ENCODE peak calls at places on chromosome 1, in ten cellular contexts. One of them, this sample, is unnamed.

GRCh38 chr1:18294437-18295176 is 186.1 kb upstream of the KLHDC7A start:
- DNase-seq in ovary: no peak
- DNase-seq in esophagus muscularis mucosa: no peak
- DNase-seq in HepG2: no peak
- DNase-seq in stomach: no peak
- DNase-seq in A549: no peak
- DNase-seq in tibial nerve: no peak
- DNase-seq in GM12878: no peak
- DNase-seq in K562: no peak
- DNase-seq in transverse colon: no peak
- DNase-seq in this sample: no peak

GRCh38 chr1:37189111-37189510 is 154.8 kb upstream of the GRIK3 start:
- DNase-seq in GM12878: no peak
- DNase-seq in transverse colon: no peak
- DNase-seq in tibial nerve: no peak
- DNase-seq in stomach: no peak
- DNase-seq in K562: no peak
- DNase-seq in ovary: no peak
- DNase-seq in A549: no peak
- DNase-seq in HepG2: no peak
- DNase-seq in esophagus muscularis mucosa: no peak
- DNase-seq in this sample: no peak

GRCh38 chr1:221756830-221757551 is 15.1 kb upstream of the DUSP10 start:
- DNase-seq in transverse colon: no peak
- DNase-seq in esophagus muscularis mucosa: no peak
- DNase-seq in tibial nerve: no peak
- DNase-seq in ovary: no peak
- DNase-seq in HepG2: no peak
- DNase-seq in stomach: no peak
- DNase-seq in GM12878: peak
- DNase-seq in K562: no peak
- DNase-seq in A549: no peak
- DNase-seq in this sample: no peak

GRCh38 chr1:47411441-47411840 is 4.6 kb upstream of the FOXE3 start:
- DNase-seq in A549: no peak
- DNase-seq in GM12878: no peak
- DNase-seq in HepG2: no peak
- DNase-seq in esophagus muscularis mucosa: no peak
- DNase-seq in K562: no peak
- DNase-seq in ovary: no peak
- DNase-seq in tibial nerve: no peak
- DNase-seq in transverse colon: no peak
- DNase-seq in stomach: no peak
- DNase-seq in this sample: no peak

GRCh38 chr1:116012716-116013115 is 36.4 kb downstream of the SLC22A15 start:
- DNase-seq in stomach: no peak
- DNase-seq in A549: no peak
- DNase-seq in GM12878: no peak
- DNase-seq in K562: no peak
- DNase-seq in HepG2: no peak
- DNase-seq in ovary: no peak
- DNase-seq in esophagus muscularis mucosa: no peak
- DNase-seq in transverse colon: no peak
- DNase-seq in tibial nerve: no peak
- DNase-seq in this sample: no peak

GRCh38 chr1:246215505-246215893 is 291.6 kb downstream of the SMYD3 start:
- DNase-seq in ovary: no peak
- DNase-seq in esophagus muscularis mucosa: no peak
- DNase-seq in HepG2: no peak
- DNase-seq in A549: no peak
- DNase-seq in transverse colon: no peak
- DNase-seq in K562: no peak
- DNase-seq in GM12878: no peak
- DNase-seq in stomach: no peak
- DNase-seq in tibial nerve: no peak
- DNase-seq in this sample: no peak

GRCh38 chr1:48676822-48677221 is 99.9 kb downstream of the BEND5 start:
- DNase-seq in transverse colon: peak
- DNase-seq in A549: no peak
- DNase-seq in stomach: no peak
- DNase-seq in GM12878: no peak
- DNase-seq in ovary: no peak
- DNase-seq in tibial nerve: no peak
- DNase-seq in esophagus muscularis mucosa: no peak
- DNase-seq in K562: no peak
- DNase-seq in HepG2: no peak
- DNase-seq in this sample: no peak

GRCh38 chr1:208192989-208193388 is 51.2 kb downstream of the PLXNA2 start:
- DNase-seq in HepG2: no peak
- DNase-seq in GM12878: no peak
- DNase-seq in K562: no peak
- DNase-seq in stomach: no peak
- DNase-seq in tibial nerve: no peak
- DNase-seq in A549: no peak
- DNase-seq in ovary: no peak
- DNase-seq in esophagus muscularis mucosa: no peak
- DNase-seq in transverse colon: no peak
- DNase-seq in this sample: no peak

GRCh38 chr1:40344597-40344996 is 27.5 kb upstream of the COL9A2 start:
- DNase-seq in transverse colon: peak
- DNase-seq in stomach: peak
- DNase-seq in esophagus muscularis mucosa: no peak
- DNase-seq in HepG2: peak
- DNase-seq in ovary: no peak
- DNase-seq in tibial nerve: peak
- DNase-seq in A549: no peak
- DNase-seq in GM12878: no peak
- DNase-seq in K562: no peak
- DNase-seq in this sample: peak

GRCh38 chr1:153624965-153625611 is 2.2 kb downstream of the S100A13 start:
- DNase-seq in HepG2: no peak
- DNase-seq in tibial nerve: no peak
- DNase-seq in K562: no peak
- DNase-seq in GM12878: no peak
- DNase-seq in transverse colon: no peak
- DNase-seq in esophagus muscularis mucosa: no peak
- DNase-seq in A549: no peak
- DNase-seq in stomach: no peak
- DNase-seq in ovary: no peak
- DNase-seq in this sample: peak

GRCh38 chr1:153627797-153628626 is at the start of gene S100A1:
- DNase-seq in GM12878: no peak
- DNase-seq in stomach: no peak
- DNase-seq in tibial nerve: no peak
- DNase-seq in esophagus muscularis mucosa: no peak
- DNase-seq in K562: peak
- DNase-seq in ovary: no peak
- DNase-seq in HepG2: peak
- DNase-seq in transverse colon: no peak
- DNase-seq in A549: no peak
- DNase-seq in this sample: peak

GRCh38 chr1:153626477-153626928 is 802 bp downstream of the S100A13 start:
- DNase-seq in HepG2: no peak
- DNase-seq in transverse colon: no peak
- DNase-seq in esophagus muscularis mucosa: no peak
- DNase-seq in ovary: no peak
- DNase-seq in tibial nerve: no peak
- DNase-seq in K562: no peak
- DNase-seq in GM12878: no peak
- DNase-seq in stomach: no peak
- DNase-seq in A549: no peak
- DNase-seq in this sample: peak

GRCh38 chr1:153628638-153629342 is 556 bp downstream of the S100A1 start:
- DNase-seq in transverse colon: no peak
- DNase-seq in HepG2: no peak
- DNase-seq in GM12878: no peak
- DNase-seq in A549: no peak
- DNase-seq in esophagus muscularis mucosa: no peak
- DNase-seq in stomach: no peak
- DNase-seq in K562: no peak
- DNase-seq in ovary: no peak
- DNase-seq in tibial nerve: no peak
- DNase-seq in this sample: no peak

DNA sequence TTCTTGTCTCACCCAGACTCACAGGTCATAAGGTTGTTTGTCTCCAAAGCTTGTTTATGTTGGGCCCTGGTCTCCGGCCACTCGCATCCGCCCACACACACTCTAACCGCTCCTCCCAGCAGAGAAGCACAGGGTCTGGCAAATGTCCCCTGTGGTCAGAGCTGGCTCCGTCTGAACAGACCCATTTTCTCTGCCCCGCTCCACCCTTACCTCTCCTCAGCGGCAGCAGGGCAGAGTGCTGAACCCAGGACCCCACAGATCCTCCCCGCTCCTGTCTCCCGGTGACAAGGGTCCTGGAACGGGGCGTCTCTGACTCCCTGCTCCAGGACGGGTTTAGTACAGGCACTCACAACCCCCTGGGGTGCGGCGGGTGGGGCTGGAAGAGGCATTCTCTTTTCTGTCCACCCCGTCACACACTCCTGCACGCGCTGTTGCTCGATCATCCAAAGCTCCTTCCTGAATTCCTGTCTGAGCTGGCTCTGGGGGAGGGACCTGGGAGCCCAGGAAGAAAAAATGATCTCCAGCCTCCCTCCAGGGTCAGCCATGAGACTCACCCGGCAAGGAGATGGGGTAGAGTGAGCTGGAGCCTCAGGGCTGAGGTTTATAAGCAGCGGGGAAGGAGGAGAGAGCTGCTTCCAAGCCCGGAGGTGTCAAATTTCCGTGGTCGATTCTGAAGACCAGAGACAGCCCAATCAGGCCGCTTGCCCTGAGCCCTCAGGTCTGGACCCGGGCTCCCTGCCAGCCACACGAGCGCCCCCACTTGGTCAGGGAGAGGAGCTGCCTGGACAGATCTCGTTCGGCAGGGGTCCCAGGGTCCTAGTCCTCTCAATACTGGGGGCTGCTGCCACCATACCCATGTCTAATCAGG is at the start of gene S100A13:
- DNase-seq in K562: peak
- DNase-seq in transverse colon: peak
- DNase-seq in GM12878: no peak
- DNase-seq in ovary: peak
- DNase-seq in stomach: peak
- DNase-seq in A549: peak
- DNase-seq in tibial nerve: peak
- DNase-seq in esophagus muscularis mucosa: peak
- DNase-seq in HepG2: peak
- DNase-seq in this sample: peak
- TF ChIP-seq EP300 in K562: peak
- TF ChIP-seq EP300 in transverse colon: no peak
- TF ChIP-seq EP300 in GM12878: no peak
- TF ChIP-seq EP300 in ovary: no peak
- TF ChIP-seq EP300 in stomach: no peak
- TF ChIP-seq EP300 in A549: no peak
- TF ChIP-seq EP300 in tibial nerve: no peak
- TF ChIP-seq EP300 in esophagus muscularis mucosa: no peak
- TF ChIP-seq EP300 in HepG2: no peak
- TF ChIP-seq EP300 in this sample: no peak

GRCh38 chr1:89499320-89499719 is 25.3 kb upstream of the LRRC8B start:
- DNase-seq in K562: no peak
- DNase-seq in GM12878: no peak
- DNase-seq in transverse colon: no peak
- DNase-seq in esophagus muscularis mucosa: no peak
- DNase-seq in tibial nerve: no peak
- DNase-seq in ovary: no peak
- DNase-seq in HepG2: no peak
- DNase-seq in stomach: no peak
- DNase-seq in A549: no peak
- DNase-seq in this sample: no peak
- TF ChIP-seq EP300 in K562: no peak
- TF ChIP-seq EP300 in GM12878: no peak
- TF ChIP-seq EP300 in transverse colon: no peak
- TF ChIP-seq EP300 in esophagus muscularis mucosa: no peak
- TF ChIP-seq EP300 in tibial nerve: no peak
- TF ChIP-seq EP300 in ovary: no peak
- TF ChIP-seq EP300 in HepG2: no peak
- TF ChIP-seq EP300 in stomach: no peak
- TF ChIP-seq EP300 in A549: no peak
- TF ChIP-seq EP300 in this sample: no peak

GRCh38 chr1:145912128-145912641 is 2.3 kb upstream of the ITGA10 start:
- DNase-seq in transverse colon: no peak
- DNase-seq in stomach: no peak
- DNase-seq in A549: no peak
- DNase-seq in GM12878: no peak
- DNase-seq in HepG2: no peak
- DNase-seq in tibial nerve: no peak
- DNase-seq in esophagus muscularis mucosa: no peak
- DNase-seq in ovary: no peak
- DNase-seq in K562: no peak
- DNase-seq in this sample: no peak

GRCh38 chr1:145906954-145907755 is 2.7 kb downstream of the ITGA10 start:
- DNase-seq in A549: no peak
- DNase-seq in K562: no peak
- DNase-seq in HepG2: no peak
- DNase-seq in stomach: no peak
- DNase-seq in tibial nerve: no peak
- DNase-seq in esophagus muscularis mucosa: no peak
- DNase-seq in ovary: no peak
- DNase-seq in GM12878: no peak
- DNase-seq in transverse colon: no peak
- DNase-seq in this sample: no peak

DNA sequence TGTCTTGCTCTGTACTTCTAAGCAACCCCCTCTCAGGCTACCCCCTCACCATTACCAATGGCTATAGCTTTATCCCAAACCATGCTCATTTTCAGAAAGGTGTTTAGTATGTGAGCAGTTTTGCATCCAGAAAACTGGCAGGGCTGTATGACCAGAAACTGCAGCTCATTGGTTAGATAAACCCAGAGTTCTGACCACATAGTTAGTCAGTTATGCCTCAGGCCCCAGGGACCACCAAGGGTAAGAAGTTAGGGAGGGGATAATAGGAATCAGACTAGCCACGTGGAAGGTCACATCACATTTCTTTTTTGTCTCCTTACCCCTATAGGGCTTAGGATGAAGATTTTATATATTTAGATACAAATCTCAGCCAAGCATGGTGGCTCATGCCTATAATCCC is 1.2 kb downstream of the ITGA10 start:
- DNase-seq in stomach: no peak
- DNase-seq in esophagus muscularis mucosa: no peak
- DNase-seq in tibial nerve: no peak
- DNase-seq in ovary: no peak
- DNase-seq in K562: no peak
- DNase-seq in A549: no peak
- DNase-seq in HepG2: no peak
- DNase-seq in GM12878: no peak
- DNase-seq in transverse colon: no peak
- DNase-seq in this sample: no peak
- TF ChIP-seq EP300 in stomach: no peak
- TF ChIP-seq EP300 in esophagus muscularis mucosa: no peak
- TF ChIP-seq EP300 in tibial nerve: no peak
- TF ChIP-seq EP300 in ovary: no peak
- TF ChIP-seq EP300 in K562: no peak
- TF ChIP-seq EP300 in A549: no peak
- TF ChIP-seq EP300 in HepG2: no peak
- TF ChIP-seq EP300 in GM12878: no peak
- TF ChIP-seq EP300 in transverse colon: no peak
- TF ChIP-seq EP300 in this sample: no peak

DNA sequence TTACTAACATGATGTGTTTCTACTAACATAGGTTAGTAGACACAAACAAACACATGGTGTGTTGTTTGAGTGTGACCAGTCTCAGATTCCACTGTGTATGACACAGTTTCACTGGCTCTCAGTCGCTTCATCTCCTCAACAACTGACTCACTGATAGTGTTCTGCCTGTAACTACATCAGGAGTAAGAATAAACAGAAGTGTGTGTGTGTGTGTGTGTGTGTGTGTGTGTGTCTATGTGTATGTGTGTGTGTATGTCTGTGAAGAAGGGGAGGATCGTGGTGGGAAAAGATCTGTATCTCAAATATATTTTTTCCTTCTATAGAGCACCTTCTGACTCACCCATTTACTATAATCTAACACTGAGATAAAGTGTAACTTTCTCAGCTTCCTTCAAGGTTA is 391.0 kb downstream of the PTPRC start:
- DNase-seq in esophagus muscularis mucosa: no peak
- DNase-seq in ovary: no peak
- DNase-seq in GM12878: no peak
- DNase-seq in K562: no peak
- DNase-seq in tibial nerve: no peak
- DNase-seq in HepG2: no peak
- DNase-seq in A549: no peak
- DNase-seq in stomach: no peak
- DNase-seq in transverse colon: no peak
- DNase-seq in this sample: no peak
- TF ChIP-seq EP300 in esophagus muscularis mucosa: no peak
- TF ChIP-seq EP300 in ovary: no peak
- TF ChIP-seq EP300 in GM12878: no peak
- TF ChIP-seq EP300 in K562: no peak
- TF ChIP-seq EP300 in tibial nerve: no peak
- TF ChIP-seq EP300 in HepG2: no peak
- TF ChIP-seq EP300 in A549: no peak
- TF ChIP-seq EP300 in stomach: no peak
- TF ChIP-seq EP300 in transverse colon: no peak
- TF ChIP-seq EP300 in this sample: no peak

This sample was measured in sigmoid colon.